ENCODE peak calls at places on chromosomes 13 and 19, in seven cellular contexts. R is astrocyte of the hippocampus; N is AG10803; I is stimulated activated CD4-positive, alpha-beta T cell treated with anti-CD3 and anti-CD28 coated beads, TNF-alpha, amount 100 ng/mL, for 24 hours; A is sciatic nerve; O is GF-D8; U is Ammon's horn. Q is an unnamed sample.

GRCh38 chr19:37763488-37763887 is 15.9 kb downstream of the ZNF573 start:
- DNase-seq in R (no peak), N (peak), I (no peak), A (no peak), O (no peak), U (no peak), Q (no peak)

GRCh38 chr13:40318366-40318765 is 348.1 kb downstream of the FOXO1 start:
- DNase-seq in R (peak), N (no peak), I (no peak), A (peak), O (no peak), U (peak), Q (no peak)

GRCh38 chr19:49395581-49396407 is 7.7 kb downstream of the KASH5 start:
- DNase-seq in R (no peak), N (no peak), I (no peak), A (no peak), O (no peak), U (no peak), Q (no peak)

GRCh38 chr13:34817246-34817645 is 124.8 kb upstream of the NBEA start:
- DNase-seq in R (peak), N (peak), I (no peak), A (no peak), O (no peak), U (no peak), Q (no peak)

GRCh38 chr13:113551081-113552000 is 33.2 kb upstream of the TFDP1 start:
- DNase-seq in R (no peak), N (no peak), I (no peak), A (no peak), O (no peak), U (no peak), Q (no peak)

GRCh38 chr13:51714663-51715168 is 89.2 kb downstream of the DHRS12 start:
- DNase-seq in R (peak), N (peak), I (no peak), A (no peak), O (no peak), U (no peak), Q (no peak)

GRCh38 chr13:53781941-53782340 is 753.3 kb downstream of the OLFM4 start:
- DNase-seq in R (no peak), N (no peak), I (no peak), A (no peak), O (no peak), U (no peak), Q (no peak)

GRCh38 chr13:44759723-44760360 is 183.7 kb upstream of the TSC22D1 start:
- DNase-seq in R (peak), N (no peak), I (no peak), A (no peak), O (no peak), U (no peak), Q (no peak)

GRCh38 chr19:3611841-3612240 is 5.2 kb upstream of the TBXA2R start:
- DNase-seq in R (no peak), N (no peak), I (no peak), A (no peak), O (no peak), U (no peak), Q (no peak)

GRCh38 chr19:53947624-53948023 is 15.1 kb upstream of the CACNG8 start:
- DNase-seq in R (no peak), N (no peak), I (no peak), A (no peak), O (no peak), U (no peak), Q (no peak)

GRCh38 chr13:37617162-37617561 is 18.6 kb upstream of the POSTN start:
- DNase-seq in R (peak), N (peak), I (no peak), A (no peak), O (no peak), U (no peak), Q (no peak)